ENCODE peak calls at places on chromosomes 5 and 9, in ten cellular contexts. One of them, this sample, is unnamed.

GRCh38 chr5:55134053-55134722 is 25.8 kb upstream of the GPX8 start:
- DNase-seq in neural progenitor cell: no peak
- DNase-seq in tibial artery: no peak
- DNase-seq in IMR-90: no peak
- DNase-seq in PC-9: no peak
- DNase-seq in K562: no peak
- DNase-seq in coronary artery: no peak
- DNase-seq in mammary epithelial cell: no peak
- DNase-seq in right cardiac atrium: no peak
- DNase-seq in brain microvascular endothelial cell: no peak
- DNase-seq in this sample: no peak

GRCh38 chr9:117265253-117265652 is 149.6 kb downstream of the ASTN2 start:
- DNase-seq in neural progenitor cell: no peak
- DNase-seq in tibial artery: peak; percentile 68
- DNase-seq in IMR-90: no peak
- DNase-seq in PC-9: no peak
- DNase-seq in K562: no peak
- DNase-seq in coronary artery: no peak
- DNase-seq in mammary epithelial cell: no peak
- DNase-seq in right cardiac atrium: peak; percentile 68
- DNase-seq in brain microvascular endothelial cell: no peak
- DNase-seq in this sample: no peak

GRCh38 chr9:124468061-124468740 is 17.9 kb downstream of the ADGRD2 start:
- DNase-seq in neural progenitor cell: no peak
- DNase-seq in tibial artery: no peak
- DNase-seq in IMR-90: no peak
- DNase-seq in PC-9: no peak
- DNase-seq in K562: no peak
- DNase-seq in coronary artery: no peak
- DNase-seq in mammary epithelial cell: no peak
- DNase-seq in right cardiac atrium: peak; percentile 40
- DNase-seq in brain microvascular endothelial cell: no peak
- DNase-seq in this sample: no peak

GRCh38 chr5:103458497-103459040 is 104.0 kb downstream of the NUDT12 start:
- DNase-seq in neural progenitor cell: no peak
- DNase-seq in tibial artery: no peak
- DNase-seq in IMR-90: no peak
- DNase-seq in PC-9: no peak
- DNase-seq in K562: no peak
- DNase-seq in coronary artery: no peak
- DNase-seq in mammary epithelial cell: peak; percentile 7
- DNase-seq in right cardiac atrium: no peak
- DNase-seq in brain microvascular endothelial cell: no peak
- DNase-seq in this sample: no peak

GRCh38 chr9:76996700-76997099 is 22.8 kb upstream of the FOXB2 start:
- DNase-seq in neural progenitor cell: peak; percentile 77
- DNase-seq in tibial artery: no peak
- DNase-seq in IMR-90: peak; percentile 21
- DNase-seq in PC-9: no peak
- DNase-seq in K562: no peak
- DNase-seq in coronary artery: no peak
- DNase-seq in mammary epithelial cell: no peak
- DNase-seq in right cardiac atrium: peak; percentile 85
- DNase-seq in brain microvascular endothelial cell: peak; percentile 28
- DNase-seq in this sample: no peak

GRCh38 chr5:126647071-126647470 is 46.3 kb downstream of the PHAX start:
- DNase-seq in neural progenitor cell: no peak
- DNase-seq in tibial artery: no peak
- DNase-seq in IMR-90: no peak
- DNase-seq in PC-9: no peak
- DNase-seq in K562: no peak
- DNase-seq in coronary artery: no peak
- DNase-seq in mammary epithelial cell: no peak
- DNase-seq in right cardiac atrium: no peak
- DNase-seq in brain microvascular endothelial cell: no peak
- DNase-seq in this sample: no peak

GRCh38 chr5:111246459-111246858 is 22.3 kb downstream of the CAMK4 start:
- DNase-seq in neural progenitor cell: no peak
- DNase-seq in tibial artery: no peak
- DNase-seq in IMR-90: no peak
- DNase-seq in PC-9: no peak
- DNase-seq in K562: no peak
- DNase-seq in coronary artery: no peak
- DNase-seq in mammary epithelial cell: no peak
- DNase-seq in right cardiac atrium: no peak
- DNase-seq in brain microvascular endothelial cell: no peak
- DNase-seq in this sample: no peak

GRCh38 chr5:80308526-80308925 is 11.3 kb upstream of the SPZ1 start:
- DNase-seq in neural progenitor cell: no peak
- DNase-seq in tibial artery: no peak
- DNase-seq in IMR-90: no peak
- DNase-seq in PC-9: no peak
- DNase-seq in K562: no peak
- DNase-seq in coronary artery: no peak
- DNase-seq in mammary epithelial cell: no peak
- DNase-seq in right cardiac atrium: no peak
- DNase-seq in brain microvascular endothelial cell: no peak
- DNase-seq in this sample: no peak

GRCh38 chr9:33407061-33407460 is 4.7 kb upstream of the AQP7 start:
- DNase-seq in neural progenitor cell: no peak
- DNase-seq in tibial artery: no peak
- DNase-seq in IMR-90: no peak
- DNase-seq in PC-9: no peak
- DNase-seq in K562: no peak
- DNase-seq in coronary artery: no peak
- DNase-seq in mammary epithelial cell: no peak
- DNase-seq in right cardiac atrium: no peak
- DNase-seq in brain microvascular endothelial cell: no peak
- DNase-seq in this sample: no peak

GRCh38 chr5:78649816-78650561 is 1.4 kb upstream of the LHFPL2 start:
- DNase-seq in neural progenitor cell: peak; percentile 32
- DNase-seq in tibial artery: no peak
- DNase-seq in IMR-90: peak; percentile 84
- DNase-seq in PC-9: no peak
- DNase-seq in K562: no peak
- DNase-seq in coronary artery: no peak
- DNase-seq in mammary epithelial cell: peak; percentile 38
- DNase-seq in right cardiac atrium: no peak
- DNase-seq in brain microvascular endothelial cell: peak; percentile 53
- DNase-seq in this sample: no peak

GRCh38 chr5:131156971-131157370 is 8.1 kb downstream of the HINT1 start:
- DNase-seq in neural progenitor cell: no peak
- DNase-seq in tibial artery: no peak
- DNase-seq in IMR-90: no peak
- DNase-seq in PC-9: no peak
- DNase-seq in K562: no peak
- DNase-seq in coronary artery: no peak
- DNase-seq in mammary epithelial cell: no peak
- DNase-seq in right cardiac atrium: no peak
- DNase-seq in brain microvascular endothelial cell: no peak
- DNase-seq in this sample: no peak

DNA sequence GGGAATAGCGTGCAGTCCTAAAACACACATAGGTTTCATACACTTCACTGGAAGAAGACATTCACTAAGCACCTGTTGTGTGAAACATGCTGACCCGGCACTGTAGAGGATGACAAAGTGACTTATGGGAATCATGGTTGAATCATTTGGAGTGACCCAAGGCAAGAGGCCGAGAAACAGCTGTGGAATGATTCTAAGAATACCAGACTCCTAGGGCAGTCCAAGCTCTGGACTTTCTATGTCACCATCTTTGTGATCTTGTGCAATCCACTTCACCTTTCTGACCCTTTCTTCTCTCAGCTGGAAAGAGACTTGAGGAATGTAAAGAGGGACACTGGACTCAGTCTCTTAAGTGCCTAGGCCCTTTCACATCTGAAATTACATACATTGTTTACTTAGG is 13.1 kb downstream of the MSANTD3 start:
- DNase-seq in neural progenitor cell: no peak
- DNase-seq in tibial artery: no peak
- DNase-seq in IMR-90: peak; percentile 76
- DNase-seq in PC-9: no peak
- DNase-seq in K562: no peak
- DNase-seq in coronary artery: no peak
- DNase-seq in mammary epithelial cell: peak; percentile 10
- DNase-seq in right cardiac atrium: no peak
- DNase-seq in brain microvascular endothelial cell: peak; percentile 20
- DNase-seq in this sample: no peak
- H3K27ac ChIP-seq in neural progenitor cell: no peak overlapping the region
- H3K27ac ChIP-seq in tibial artery: no peak overlapping the region
- H3K27ac ChIP-seq in IMR-90: no peak overlapping the region
- H3K27ac ChIP-seq in PC-9: no peak overlapping the region
- H3K27ac ChIP-seq in K562: no peak overlapping the region
- H3K27ac ChIP-seq in coronary artery: no peak overlapping the region
- H3K27ac ChIP-seq in mammary epithelial cell: no peak overlapping the region
- H3K27ac ChIP-seq in right cardiac atrium: no peak overlapping the region
- H3K27ac ChIP-seq in brain microvascular endothelial cell: no peak overlapping the region
- H3K27ac ChIP-seq in this sample: no peak overlapping the region

GRCh38 chr5:113237893-113238292 is 196.9 kb downstream of the TSSK1B start:
- DNase-seq in neural progenitor cell: no peak
- DNase-seq in tibial artery: no peak
- DNase-seq in IMR-90: no peak
- DNase-seq in PC-9: no peak
- DNase-seq in K562: no peak
- DNase-seq in coronary artery: no peak
- DNase-seq in mammary epithelial cell: no peak
- DNase-seq in right cardiac atrium: no peak
- DNase-seq in brain microvascular endothelial cell: no peak
- DNase-seq in this sample: no peak
- H3K27ac ChIP-seq in neural progenitor cell: no peak overlapping the region
- H3K27ac ChIP-seq in tibial artery: no peak overlapping the region
- H3K27ac ChIP-seq in IMR-90: no peak overlapping the region
- H3K27ac ChIP-seq in PC-9: no peak overlapping the region
- H3K27ac ChIP-seq in K562: no peak overlapping the region
- H3K27ac ChIP-seq in coronary artery: no peak overlapping the region
- H3K27ac ChIP-seq in mammary epithelial cell: no peak overlapping the region
- H3K27ac ChIP-seq in right cardiac atrium: no peak overlapping the region
- H3K27ac ChIP-seq in brain microvascular endothelial cell: no peak overlapping the region
- H3K27ac ChIP-seq in this sample: no peak overlapping the region

GRCh38 chr9:92740015-92740408 is 24.6 kb downstream of the BICD2 start:
- DNase-seq in neural progenitor cell: no peak
- DNase-seq in tibial artery: no peak
- DNase-seq in IMR-90: peak; percentile 55
- DNase-seq in PC-9: no peak
- DNase-seq in K562: no peak
- DNase-seq in coronary artery: no peak
- DNase-seq in mammary epithelial cell: no peak
- DNase-seq in right cardiac atrium: no peak
- DNase-seq in brain microvascular endothelial cell: no peak
- DNase-seq in this sample: no peak

GRCh38 chr9:92737611-92738299 is 26.9 kb downstream of the BICD2 start:
- DNase-seq in neural progenitor cell: no peak
- DNase-seq in tibial artery: peak; percentile 54
- DNase-seq in IMR-90: no peak
- DNase-seq in PC-9: no peak
- DNase-seq in K562: no peak
- DNase-seq in coronary artery: no peak
- DNase-seq in mammary epithelial cell: no peak
- DNase-seq in right cardiac atrium: peak; percentile 54
- DNase-seq in brain microvascular endothelial cell: no peak
- DNase-seq in this sample: no peak

GRCh38 chr9:92736816-92737606 is 27.6 kb downstream of the BICD2 start:
- DNase-seq in neural progenitor cell: no peak
- DNase-seq in tibial artery: peak; percentile 40
- DNase-seq in IMR-90: peak; percentile 28
- DNase-seq in PC-9: no peak
- DNase-seq in K562: no peak
- DNase-seq in coronary artery: no peak
- DNase-seq in mammary epithelial cell: peak; percentile 91
- DNase-seq in right cardiac atrium: no peak
- DNase-seq in brain microvascular endothelial cell: no peak
- DNase-seq in this sample: peak; percentile 57

GRCh38 chr9:92739346-92740014 is 25.2 kb downstream of the BICD2 start:
- DNase-seq in neural progenitor cell: no peak
- DNase-seq in tibial artery: peak; percentile 23
- DNase-seq in IMR-90: no peak
- DNase-seq in PC-9: no peak
- DNase-seq in K562: no peak
- DNase-seq in coronary artery: peak; percentile 68
- DNase-seq in mammary epithelial cell: no peak
- DNase-seq in right cardiac atrium: no peak
- DNase-seq in brain microvascular endothelial cell: no peak
- DNase-seq in this sample: no peak

DNA sequence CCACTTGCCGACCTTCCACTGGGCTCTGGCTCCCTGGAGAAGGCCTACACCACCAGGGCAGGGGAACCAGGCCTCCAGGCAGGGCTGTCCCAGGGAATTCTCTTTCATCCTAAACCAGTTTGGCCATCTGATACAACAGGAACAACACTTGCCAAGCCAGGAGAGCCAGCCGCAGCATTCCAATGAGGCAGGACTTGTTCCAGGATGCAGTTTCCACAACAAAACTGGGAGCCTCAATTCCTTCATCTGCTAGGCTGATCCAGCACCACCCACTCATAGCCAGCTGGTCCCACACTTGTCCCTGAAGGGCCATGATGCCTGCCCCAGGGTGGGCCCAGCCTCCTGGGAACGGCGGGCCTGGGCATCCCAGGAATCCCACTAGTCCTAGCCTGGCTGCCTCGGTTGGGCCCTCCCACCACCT is 26.0 kb downstream of the BICD2 start:
- DNase-seq in neural progenitor cell: no peak
- DNase-seq in tibial artery: peak; percentile 51
- DNase-seq in IMR-90: no peak
- DNase-seq in PC-9: no peak
- DNase-seq in K562: no peak
- DNase-seq in coronary artery: no peak
- DNase-seq in mammary epithelial cell: peak; percentile 72
- DNase-seq in right cardiac atrium: no peak
- DNase-seq in brain microvascular endothelial cell: no peak
- DNase-seq in this sample: no peak
- H3K27ac ChIP-seq in neural progenitor cell: no peak overlapping the region
- H3K27ac ChIP-seq in tibial artery: peak overlapping the region; percentile 1
- H3K27ac ChIP-seq in IMR-90: no peak overlapping the region
- H3K27ac ChIP-seq in PC-9: no peak overlapping the region
- H3K27ac ChIP-seq in K562: no peak overlapping the region
- H3K27ac ChIP-seq in coronary artery: peak overlapping the region; percentile 82
- H3K27ac ChIP-seq in mammary epithelial cell: peak overlapping the region; percentile 73
- H3K27ac ChIP-seq in right cardiac atrium: peak overlapping the region; percentile 9
- H3K27ac ChIP-seq in brain microvascular endothelial cell: no peak overlapping the region
- H3K27ac ChIP-seq in this sample: peak overlapping the region; percentile 84

DNA sequence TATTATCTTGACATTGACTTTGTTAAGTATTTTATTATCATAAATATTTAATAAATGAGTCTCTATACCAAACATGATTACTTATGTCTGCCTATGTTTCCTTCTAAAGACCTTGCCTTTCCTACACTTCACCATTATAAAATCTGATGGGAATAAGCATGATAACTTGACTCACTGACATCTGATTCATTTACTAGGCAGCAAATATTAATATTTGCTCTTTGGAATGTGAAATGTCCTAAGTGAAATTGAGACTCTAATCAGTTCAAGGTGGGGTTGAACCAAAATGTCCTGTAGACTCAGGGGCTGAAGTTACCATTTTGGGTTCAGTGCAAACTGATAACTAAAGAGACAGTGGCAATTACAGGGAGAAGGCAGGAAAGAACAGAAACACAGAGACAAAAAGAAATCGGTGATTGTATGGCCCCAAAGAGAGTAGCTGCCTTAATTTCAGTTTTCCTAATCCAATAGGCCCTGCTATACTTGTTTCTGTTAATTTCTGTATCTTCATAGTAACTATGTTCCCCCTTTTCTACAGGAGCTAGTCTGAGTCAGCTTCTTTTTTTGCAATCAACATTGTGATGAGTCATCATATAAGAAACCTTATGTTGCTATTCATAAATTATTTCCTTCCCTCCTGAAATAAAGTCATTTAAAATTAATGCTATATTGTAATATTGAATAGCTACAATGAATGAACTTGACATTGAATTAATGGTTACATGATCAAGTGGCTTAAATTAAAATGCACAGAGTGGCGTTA is 296.8 kb downstream of the PDE4D start:
- DNase-seq in neural progenitor cell: no peak
- DNase-seq in tibial artery: no peak
- DNase-seq in IMR-90: peak; percentile 44
- DNase-seq in PC-9: no peak
- DNase-seq in K562: no peak
- DNase-seq in coronary artery: no peak
- DNase-seq in mammary epithelial cell: peak; percentile 73
- DNase-seq in right cardiac atrium: no peak
- DNase-seq in brain microvascular endothelial cell: no peak
- DNase-seq in this sample: no peak
- H3K27ac ChIP-seq in neural progenitor cell: no peak overlapping the region
- H3K27ac ChIP-seq in tibial artery: peak overlapping the region; percentile 2
- H3K27ac ChIP-seq in IMR-90: no peak overlapping the region
- H3K27ac ChIP-seq in PC-9: peak overlapping the region; percentile 9
- H3K27ac ChIP-seq in K562: no peak overlapping the region
- H3K27ac ChIP-seq in coronary artery: no peak overlapping the region
- H3K27ac ChIP-seq in mammary epithelial cell: peak overlapping the region; percentile 74
- H3K27ac ChIP-seq in right cardiac atrium: no peak overlapping the region
- H3K27ac ChIP-seq in brain microvascular endothelial cell: peak overlapping the region; percentile 83
- H3K27ac ChIP-seq in this sample: peak overlapping the region; percentile 49

This sample was measured in epithelial cell of prostate.